ENCODE peak calls at places on chromosomes 1 and 21, in eight cellular contexts. O is mucosa of gallbladder; Z is cerebellar nuclear complex; V is hypothalamus; Q is activated CD8-positive, alpha-beta memory T cell treated with anti-CD3 and anti-CD28 coated beads for 24 hours; X is KG1; W is neural crest cell; K is activated CD4-positive, alpha-beta T cell treated with anti-CD3 and anti-CD28 coated beads, Interleukin-2, amount 10 ng/mL, durations not matched to agents 7 days and 5 days. C is an unnamed sample.

GRCh38 chr1:180288232-180288818 is 58.3 kb downstream of the LHX4 start:
- DNase-seq in W (no peak), O (no peak), Q (no peak), X (no peak), K (no peak), Z (no peak), V (peak), C (no peak)

GRCh38 chr1:223887724-223888428 is 42.1 kb upstream of the TP53BP2 start:
- DNase-seq in W (no peak), X (no peak), V (no peak), O (no peak), K (no peak), Q (no peak), Z (no peak), C (peak)

GRCh38 chr1:111669268-111669667 is 49.7 kb downstream of the RAP1A start:
- DNase-seq in X (no peak), V (no peak), Z (no peak), W (no peak), Q (no peak), O (no peak), K (no peak), C (peak)

GRCh38 chr1:10776206-10776905 is 20.1 kb downstream of the CASZ1 start:
- DNase-seq in O (peak), X (no peak), Z (no peak), V (no peak), W (no peak), K (no peak), Q (no peak), C (no peak)

GRCh38 chr21:34046917-34047316 is 26.5 kb upstream of the MRPS6 start:
- DNase-seq in K (no peak), V (no peak), Z (no peak), W (no peak), Q (no peak), O (no peak), X (no peak), C (no peak)

GRCh38 chr1:27349784-27350672 is 8.2 kb downstream of the SYTL1 start:
- DNase-seq in V (peak), K (no peak), O (peak), X (no peak), Q (no peak), W (peak), Z (no peak), C (peak)

GRCh38 chr1:115976062-115976899 is at the start of gene SLC22A15:
- DNase-seq in V (peak), Z (no peak), K (peak), O (peak), Q (peak), W (peak), X (peak), C (peak)

GRCh38 chr1:8727809-8728213 is 89.6 kb downstream of the RERE start:
- DNase-seq in V (peak), O (no peak), K (no peak), W (no peak), X (no peak), Q (no peak), Z (no peak), C (no peak)

GRCh38 chr1:80392529-80392928 is 1386.0 kb upstream of the ADGRL4 start:
- DNase-seq in X (no peak), W (no peak), O (no peak), Z (no peak), Q (no peak), V (no peak), K (no peak), C (peak)

GRCh38 chr1:195738971-195739650 is 869.1 kb downstream of the KCNT2 start:
- DNase-seq in X (no peak), Z (no peak), V (no peak), W (no peak), K (no peak), O (no peak), Q (no peak), C (peak)

GRCh38 chr1:167538657-167539056 is 14.9 kb downstream of the CREG1 start:
- DNase-seq in Z (no peak), V (no peak), W (no peak), O (no peak), X (no peak), K (no peak), Q (no peak), C (no peak)

GRCh38 chr1:180762796-180763195 is 131.0 kb downstream of the XPR1 start:
- DNase-seq in O (no peak), V (no peak), K (no peak), Q (no peak), X (no peak), W (no peak), Z (no peak), C (no peak)

GRCh38 chr1:233300326-233300725 is 4.8 kb upstream of the PCNX2 start:
- DNase-seq in K (no peak), Q (no peak), X (no peak), V (no peak), O (no peak), Z (no peak), W (no peak), C (peak)

GRCh38 chr21:15221799-15222386 is 157.1 kb upstream of the NRIP1 start:
- DNase-seq in Q (no peak), X (no peak), V (no peak), K (no peak), Z (no peak), W (peak), O (peak), C (peak)

GRCh38 chr1:214187152-214187900 is 93.6 kb upstream of the SMYD2 start:
- DNase-seq in W (peak), Z (no peak), V (peak), X (no peak), O (no peak), Q (no peak), K (no peak), C (peak)

GRCh38 chr1:152996633-152997385 is 4.7 kb upstream of the SPRR3 start:
- DNase-seq in O (no peak), K (no peak), X (no peak), Z (no peak), Q (no peak), W (no peak), V (no peak), C (no peak)

GRCh38 chr1:178196631-178197030 is 102.7 kb downstream of the RASAL2 start:
- DNase-seq in Q (no peak), X (no peak), Z (no peak), W (no peak), V (no peak), K (no peak), O (no peak), C (peak)

GRCh38 chr1:195733826-195734225 is 874.4 kb downstream of the KCNT2 start:
- DNase-seq in W (no peak), V (no peak), O (no peak), Z (no peak), Q (no peak), K (no peak), X (no peak), C (peak)

GRCh38 chr1:36284517-36284916 is 21.7 kb upstream of the SH3D21 start:
- DNase-seq in O (no peak), Z (no peak), K (no peak), Q (no peak), W (no peak), V (no peak), X (no peak), C (no peak)

GRCh38 chr1:944341-945325 is 14.4 kb downstream of the NOC2L start:
- DNase-seq in X (no peak), Z (no peak), K (no peak), O (peak), Q (no peak), V (no peak), W (no peak), C (peak)

GRCh38 chr1:178575611-178576331 is 62.9 kb downstream of the TEX35 start:
- DNase-seq in O (no peak), K (no peak), V (no peak), Q (no peak), Z (no peak), X (no peak), W (no peak), C (peak)

GRCh38 chr21:27225142-27225541 is 258.3 kb upstream of the ADAMTS5 start:
- DNase-seq in K (no peak), W (no peak), Q (no peak), X (no peak), Z (no peak), O (no peak), V (no peak), C (peak)

GRCh38 chr1:56370513-56370912 is 208.8 kb downstream of the PLPP3 start:
- DNase-seq in Z (no peak), O (no peak), V (no peak), X (no peak), Q (no peak), K (no peak), W (no peak), C (no peak)

GRCh38 chr1:16718908-16719533 is 21.3 kb upstream of the RNU1-4 start:
- DNase-seq in W (no peak), V (no peak), Z (no peak), Q (peak), K (peak), X (no peak), O (no peak), C (no peak)

GRCh38 chr1:204647805-204648153 is 37.8 kb downstream of the LRRN2 start:
- DNase-seq in X (no peak), V (no peak), Z (no peak), K (no peak), O (no peak), W (no peak), Q (no peak), C (no peak)

GRCh38 chr1:23198373-23198772 is 18.9 kb downstream of the HTR1D start:
- DNase-seq in Z (no peak), X (no peak), K (no peak), Q (no peak), O (no peak), V (no peak), W (no peak), C (peak)

GRCh38 chr1:65514083-65514482 is 93.6 kb downstream of the LEPR start:
- DNase-seq in V (no peak), Z (no peak), X (no peak), W (no peak), O (no peak), K (no peak), Q (no peak), C (peak)

GRCh38 chr1:94807742-94808491 is 12.2 kb upstream of the SLC44A3 start:
- DNase-seq in Q (no peak), Z (no peak), X (no peak), W (no peak), V (no peak), O (peak), K (no peak), C (peak)

GRCh38 chr1:150226486-150226885 is 9.4 kb downstream of the ANP32E start:
- DNase-seq in K (no peak), Z (no peak), X (no peak), Q (no peak), W (no peak), O (no peak), V (no peak), C (no peak)

GRCh38 chr1:4375812-4376211 is 278.6 kb upstream of the AJAP1 start:
- DNase-seq in Q (no peak), K (no peak), W (no peak), O (no peak), X (no peak), Z (no peak), V (no peak), C (peak)

GRCh38 chr1:224199679-224200078 is 16.6 kb downstream of the DEGS1 start:
- DNase-seq in W (no peak), X (no peak), O (no peak), Q (no peak), V (no peak), K (no peak), Z (no peak), C (no peak)

GRCh38 chr1:6235302-6235680 is 473 bp downstream of the ICMT start:
- DNase-seq in K (peak), O (no peak), W (no peak), X (no peak), Q (peak), V (no peak), Z (no peak), C (no peak)

GRCh38 chr1:144101397-144102050 is 129.7 kb upstream of the FAM72C start:
- DNase-seq in V (no peak), W (peak), Z (no peak), X (no peak), K (peak), O (peak), Q (peak), C (no peak)

GRCh38 chr1:204961765-204962419 is 81.1 kb upstream of the CNTN2 start:
- DNase-seq in O (no peak), X (no peak), Q (no peak), K (no peak), W (no peak), Z (no peak), V (no peak), C (no peak)

GRCh38 chr1:6083801-6084467 is 38.2 kb downstream of the KCNAB2 start:
- DNase-seq in V (no peak), O (no peak), X (no peak), W (no peak), Z (no peak), Q (no peak), K (no peak), C (no peak)

GRCh38 chr1:173406783-173407230 is 70.3 kb upstream of the PRDX6 start:
- DNase-seq in X (no peak), W (no peak), V (no peak), Q (no peak), O (no peak), K (no peak), Z (no peak), C (no peak)

GRCh38 chr1:235054961-235055360 is 73.7 kb downstream of the TOMM20 start:
- DNase-seq in O (no peak), X (no peak), K (no peak), W (no peak), V (no peak), Z (no peak), Q (no peak), C (no peak)